ENCODE peak calls at places on chromosomes 7 and 10, in nine cellular contexts. D is SK-N-SH; B is hepatocyte; V is CD4-positive, CD25-positive, alpha-beta regulatory T cell; R is upper lobe of right lung; T is adipocyte; U is prostate gland; Y is uterus; W is cardiac muscle cell. Z is an unnamed sample. For H3K27me3 and H3K36me3, the result is how much of the 10 kb centered on the place peaks cover.

GRCh38 chr7:113298501-113298900 is 180.1 kb upstream of the SMIM30 start:
- DNase-seq in D (no peak), B (no peak), V (no peak), R (no peak), T (no peak), U (no peak), Y (no peak), W (no peak), Z (no peak)

GRCh38 chr7:150826061-150826849 is 25.7 kb downstream of the TMEM176A start:
- DNase-seq in D (no peak), B (no peak), V (no peak), R (no peak), T (no peak), U (no peak), Y (no peak), W (no peak), Z (no peak)

GRCh38 chr7:29146082-29146706 is at the start of gene CPVL:
- DNase-seq in D (peak), B (peak), V (no peak), R (peak), T (no peak), U (peak), Y (peak), W (peak), Z (no peak)

GRCh38 chr10:110794808-110795207 is 76.9 kb upstream of the PDCD4 start:
- DNase-seq in D (no peak), B (no peak), V (no peak), R (no peak), T (no peak), U (no peak), Y (no peak), W (peak), Z (no peak)

GRCh38 chr10:14405076-14406065 is 74.6 kb upstream of the FRMD4A start:
- DNase-seq in D (no peak), B (peak), V (no peak), R (no peak), T (peak), U (no peak), Y (no peak), W (no peak), Z (no peak)

GRCh38 chr7:82167568-82168314 is 275.8 kb downstream of the CACNA2D1 start:
- DNase-seq in D (no peak), B (no peak), V (no peak), R (no peak), T (no peak), U (no peak), Y (no peak), W (peak), Z (no peak)

GRCh38 chr10:9868499-9868898 is 1149.2 kb upstream of the CELF2 start:
- DNase-seq in D (no peak), B (no peak), V (no peak), R (no peak), T (no peak), U (no peak), Y (no peak), W (no peak), Z (no peak)

GRCh38 chr7:41994746-41995110 is 242.3 kb downstream of the GLI3 start:
- DNase-seq in D (no peak), B (no peak), V (no peak), R (no peak), T (peak), U (no peak), Y (no peak), W (no peak), Z (no peak)

GRCh38 chr10:11505636-11506035 is 105.8 kb downstream of the USP6NL start:
- DNase-seq in D (no peak), B (no peak), V (no peak), R (no peak), T (no peak), U (no peak), Y (no peak), W (no peak), Z (no peak)

GRCh38 chr7:83267141-83267631 is 104.5 kb upstream of the PCLO start:
- DNase-seq in D (peak), B (peak), V (no peak), R (no peak), T (peak), U (peak), Y (no peak), W (no peak), Z (no peak)

GRCh38 chr7:48096273-48096672 is 7.2 kb downstream of the UPP1 start:
- DNase-seq in D (no peak), B (no peak), V (peak), R (no peak), T (no peak), U (no peak), Y (no peak), W (no peak), Z (no peak)

GRCh38 chr10:89615105-89615504 is 29.9 kb downstream of the PANK1 start:
- DNase-seq in D (no peak), B (no peak), V (no peak), R (no peak), T (no peak), U (no peak), Y (no peak), W (no peak), Z (no peak)

GRCh38 chr7:15829689-15830088 is 143.2 kb upstream of the MEOX2 start:
- DNase-seq in D (no peak), B (no peak), V (no peak), R (no peak), T (no peak), U (no peak), Y (peak), W (no peak), Z (no peak)

GRCh38 chr10:13759167-13759566 is 172.4 kb downstream of the PRPF18 start:
- DNase-seq in D (no peak), B (no peak), V (no peak), R (no peak), T (no peak), U (no peak), Y (no peak), W (no peak), Z (no peak)

GRCh38 chr7:34991938-34992840 is 45.1 kb downstream of the DPY19L1 start:
- DNase-seq in D (no peak), B (no peak), V (peak), R (no peak), T (peak), U (no peak), Y (no peak), W (no peak), Z (peak)

GRCh38 chr10:95785317-95785716 is 29.4 kb downstream of the ENTPD1 start:
- DNase-seq in D (no peak), B (no peak), V (peak), R (no peak), T (no peak), U (no peak), Y (no peak), W (no peak), Z (peak)

GRCh38 chr10:36722777-36723176 is 402.6 kb upstream of the ANKRD30A start:
- DNase-seq in D (no peak), B (no peak), V (no peak), R (no peak), T (no peak), U (no peak), Y (no peak), W (no peak), Z (no peak)

GRCh38 chr7:157574120-157574519 is 237.3 kb downstream of the DNAJB6 start:
- DNase-seq in D (no peak), B (no peak), V (no peak), R (no peak), T (no peak), U (no peak), Y (no peak), W (no peak), Z (no peak)

GRCh38 chr7:23685770-23686169 is 5.8 kb downstream of the FAM221A start:
- DNase-seq in D (no peak), B (no peak), V (no peak), R (no peak), T (no peak), U (no peak), Y (no peak), W (no peak), Z (no peak)

GRCh38 chr10:93440591-93441012 is 41.5 kb downstream of the MYOF start:
- DNase-seq in D (no peak), B (no peak), V (no peak), R (no peak), T (peak), U (no peak), Y (no peak), W (no peak), Z (no peak)

GRCh38 chr10:49598986-49599385 is 11.1 kb upstream of the SLC18A3 start:
- DNase-seq in D (no peak), B (no peak), V (no peak), R (no peak), T (no peak), U (no peak), Y (no peak), W (no peak), Z (no peak)

DNA sequence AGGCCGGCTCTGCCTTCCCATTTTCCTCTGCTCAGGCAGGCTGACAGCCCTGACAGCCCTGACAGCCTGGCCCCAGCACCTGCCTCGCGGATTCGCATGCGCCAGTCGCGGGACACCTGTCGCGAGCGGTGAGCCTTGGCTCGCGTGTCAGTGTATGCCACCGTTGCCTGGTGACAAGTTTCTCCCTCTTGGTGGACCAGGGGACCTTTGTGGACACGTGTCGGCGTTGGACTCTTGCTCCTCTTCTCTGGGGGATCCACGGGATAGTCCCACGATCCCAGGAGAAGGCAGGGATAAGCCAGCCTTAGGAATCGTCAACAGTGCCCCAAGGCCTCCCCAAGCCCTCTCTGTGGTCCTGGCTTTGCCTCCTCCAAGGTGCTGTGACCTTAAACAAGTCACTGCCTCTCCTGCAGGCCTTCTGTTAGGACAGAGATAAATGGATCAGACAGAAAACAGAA is 18.1 kb upstream of the ZNF273 start:
- DNase-seq in D (peak), B (no peak), V (no peak), R (no peak), T (no peak), U (no peak), Y (no peak), W (no peak), Z (no peak)
- H3K27me3 ChIP-seq in D (under half), B (under half), V (under half), R (under half), T (under half), U (under half), Y (under half), W (half or more), Z (under half)

GRCh38 chr10:28678687-28679457 is 1.6 kb downstream of the BAMBI start:
- DNase-seq in D (no peak), B (no peak), V (no peak), R (no peak), T (peak), U (no peak), Y (no peak), W (peak), Z (no peak)
- H3K4me3 ChIP-seq in D (peak), B (peak), V (peak), R (peak), T (peak), U (peak), Y (peak), W (peak), Z (no peak)

GRCh38 chr7:21450076-21450475 is 22.2 kb downstream of the SP4 start:
- DNase-seq in D (no peak), B (no peak), V (no peak), R (no peak), T (no peak), U (no peak), Y (no peak), W (no peak), Z (no peak)
- H3K36me3 ChIP-seq in D (under half), B (under half), V (under half), R (under half), T (under half), U (under half), Y (under half), W (under half), Z (under half)

GRCh38 chr7:27251513-27252306 is 9.1 kb downstream of the EVX1 start:
- DNase-seq in D (peak), B (no peak), V (no peak), R (no peak), T (no peak), U (no peak), Y (no peak), W (no peak), Z (no peak)
- H3K27me3 ChIP-seq in D (half or more), B (half or more), V (half or more), R (half or more), T (half or more), U (under half), Y (half or more), W (half or more), Z (under half)

GRCh38 chr7:67364441-67365017 is 367.9 kb downstream of the TYW1 start:
- DNase-seq in D (no peak), B (no peak), V (no peak), R (no peak), T (no peak), U (no peak), Y (no peak), W (no peak), Z (no peak)
- H3K4me3 ChIP-seq in D (no peak), B (no peak), V (no peak), R (no peak), T (no peak), U (no peak), Y (no peak), W (no peak), Z (no peak)

GRCh38 chr7:2540641-2541051 is 14.7 kb downstream of the BRAT1 start:
- DNase-seq in D (peak), B (no peak), V (no peak), R (peak), T (no peak), U (no peak), Y (no peak), W (no peak), Z (no peak)
- H3K36me3 ChIP-seq in D (half or more), B (under half), V (under half), R (half or more), T (half or more), U (under half), Y (under half), W (under half), Z (under half)

GRCh38 chr10:1179346-1180070 is 123.3 kb downstream of the WDR37 start:
- DNase-seq in D (no peak), B (no peak), V (no peak), R (peak), T (no peak), U (no peak), Y (no peak), W (no peak), Z (no peak)
- H3K27me3 ChIP-seq in D (under half), B (under half), V (under half), R (under half), T (under half), U (under half), Y (under half), W (under half), Z (under half)

GRCh38 chr10:131422731-131423130 is 111.2 kb upstream of the TCERG1L start:
- DNase-seq in D (no peak), B (no peak), V (no peak), R (peak), T (no peak), U (no peak), Y (no peak), W (no peak), Z (no peak)
- H3K4me3 ChIP-seq in D (no peak), B (no peak), V (no peak), R (no peak), T (no peak), U (no peak), Y (no peak), W (no peak), Z (no peak)

GRCh38 chr10:122224159-122224558 is 46.9 kb upstream of the BTBD16 start:
- DNase-seq in D (no peak), B (no peak), V (no peak), R (no peak), T (no peak), U (no peak), Y (no peak), W (no peak), Z (no peak)

GRCh38 chr10:122222638-122223037 is 48.5 kb upstream of the BTBD16 start:
- DNase-seq in D (no peak), B (no peak), V (no peak), R (no peak), T (no peak), U (no peak), Y (no peak), W (no peak), Z (no peak)

GRCh38 chr10:122219340-122219739 is 51.8 kb upstream of the BTBD16 start:
- DNase-seq in D (no peak), B (no peak), V (no peak), R (no peak), T (no peak), U (no peak), Y (no peak), W (no peak), Z (no peak)

GRCh38 chr10:122221958-122222357 is 49.1 kb upstream of the BTBD16 start:
- DNase-seq in D (no peak), B (no peak), V (no peak), R (no peak), T (no peak), U (no peak), Y (no peak), W (no peak), Z (no peak)

DNA sequence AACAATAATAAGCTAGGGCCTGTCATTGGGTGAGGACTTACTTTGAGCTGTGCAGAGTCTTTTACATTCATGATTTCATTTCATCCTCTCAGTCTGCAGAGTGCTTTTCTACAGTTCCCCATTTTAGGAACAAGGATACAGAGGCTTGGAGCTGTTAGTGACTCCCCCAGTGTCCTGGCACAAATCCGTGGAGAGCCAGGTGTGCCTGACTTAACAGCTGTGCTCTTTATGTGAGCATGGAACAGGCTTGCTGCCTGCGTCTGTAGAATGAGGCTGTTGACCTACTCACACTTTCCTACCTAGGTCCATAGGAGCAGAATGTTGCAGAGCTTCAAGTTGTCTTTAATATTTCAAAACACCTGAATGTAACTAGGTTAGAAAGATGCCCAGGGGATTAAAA is 50.4 kb upstream of the BTBD16 start:
- DNase-seq in D (no peak), B (no peak), V (no peak), R (no peak), T (no peak), U (no peak), Y (no peak), W (no peak), Z (no peak)
- H3K36me3 ChIP-seq in D (under half), B (under half), V (under half), R (half or more), T (half or more), U (under half), Y (under half), W (under half), Z (under half)

Z was measured in GM06990.